ENCODE peak calls at places on chromosomes 7 and 10, in ten cellular contexts. I is mucosa of descending colon, G is sigmoid colon, Y is OCI-LY7, O is NB4, Q is neural crest cell, L is astrocyte of the spinal cord, M is A549, Z is ovary, A is GM12878. F is an unnamed sample.

GRCh38 chr7:157973971-157974677 is 613.5 kb downstream of the PTPRN2 start:
- DNase-seq in I (no peak), G (no peak), Y (no peak), O (no peak), Q (no peak), L (peak; percentile 1), M (no peak), Z (no peak), A (no peak), F (peak; percentile 29)

GRCh38 chr10:50470345-50470744 is 153.4 kb downstream of the SGMS1 start:
- DNase-seq in I (no peak), G (no peak), Y (no peak), O (peak; percentile 66), Q (no peak), L (no peak), M (no peak), Z (no peak), A (no peak), F (no peak)

GRCh38 chr7:157012113-157012547 is 1.7 kb upstream of the MNX1 start:
- DNase-seq in I (no peak), G (no peak), Y (no peak), O (no peak), Q (no peak), L (no peak), M (no peak), Z (no peak), A (no peak), F (no peak)

GRCh38 chr10:120969219-120969645 is 118.1 kb downstream of the WDR11 start:
- DNase-seq in I (no peak), G (no peak), Y (no peak), O (peak; percentile 66), Q (no peak), L (peak; percentile 17), M (no peak), Z (no peak), A (peak; percentile 40), F (no peak)

GRCh38 chr7:130140551-130141160 is 64.5 kb downstream of the TMEM209 start:
- DNase-seq in I (no peak), G (no peak), Y (no peak), O (no peak), Q (no peak), L (no peak), M (no peak), Z (peak; percentile 39), A (no peak), F (no peak)

GRCh38 chr7:85896531-85896930 is 709.7 kb upstream of the SEMA3D start:
- DNase-seq in I (no peak), G (no peak), Y (no peak), O (no peak), Q (no peak), L (no peak), M (no peak), Z (no peak), A (no peak), F (no peak)

GRCh38 chr7:56063882-56064625 is at the start of gene SUMF2:
- DNase-seq in I (peak; percentile 93), G (peak; percentile 94), Y (peak; percentile 93), O (peak; percentile 96), Q (peak; percentile 82), L (peak; percentile 86), M (peak; percentile 98), Z (peak; percentile 92), A (peak; percentile 78), F (peak; percentile 84)

GRCh38 chr10:23190872-23191763 is 994 bp upstream of the PTF1A start:
- DNase-seq in I (no peak), G (no peak), Y (no peak), O (no peak), Q (no peak), L (no peak), M (no peak), Z (no peak), A (no peak), F (no peak)

GRCh38 chr10:34627741-34628140 is 187.4 kb downstream of the PARD3 start:
- DNase-seq in I (no peak), G (no peak), Y (no peak), O (no peak), Q (no peak), L (no peak), M (no peak), Z (no peak), A (no peak), F (no peak)

GRCh38 chr7:36084485-36085091 is 68.5 kb upstream of the EEPD1 start:
- DNase-seq in I (peak; percentile 62), G (peak; percentile 72), Y (no peak), O (peak; percentile 19), Q (peak; percentile 15), L (peak; percentile 42), M (peak; percentile 53), Z (peak; percentile 41), A (no peak), F (no peak)

GRCh38 chr7:511476-512145 is 8.0 kb downstream of the PDGFA start:
- DNase-seq in I (peak; percentile 50), G (peak; percentile 54), Y (no peak), O (no peak), Q (no peak), L (no peak), M (no peak), Z (no peak), A (no peak), F (no peak)

GRCh38 chr7:27158436-27159277 is 2.2 kb upstream of the HOXA7 start:
- DNase-seq in I (no peak), G (peak; percentile 64), Y (no peak), O (no peak), Q (no peak), L (no peak), M (no peak), Z (no peak), A (no peak), F (peak; percentile 59)

GRCh38 chr10:129670124-129670523 is 203.1 kb downstream of the MGMT start:
- DNase-seq in I (no peak), G (no peak), Y (no peak), O (no peak), Q (no peak), L (no peak), M (no peak), Z (no peak), A (no peak), F (no peak)
- TF ChIP-seq CTCF in I (no peak), G (no peak), Y (no peak), O (no peak), Q (no peak), L (no peak), M (no peak), Z (no peak), A (no peak), F (no peak)

GRCh38 chr7:101814996-101815825 is 2.2 kb upstream of the CUX1 start:
- DNase-seq in I (peak; percentile 77), G (peak; percentile 71), Y (peak; percentile 82), O (peak; percentile 78), Q (peak; percentile 49), L (no peak), M (peak; percentile 69), Z (peak; percentile 77), A (no peak), F (no peak)
- TF ChIP-seq CTCF in I (peak; percentile 39), G (no peak), Y (peak; percentile 61), O (peak; percentile 27), Q (peak; percentile 65), L (peak; percentile 46), M (peak; percentile 84), Z (no peak), A (peak; percentile 53), F (peak; percentile 80)

GRCh38 chr10:84352251-84352842 is 24.0 kb downstream of the CCSER2 start:
- DNase-seq in I (peak; percentile 53), G (peak; percentile 67), Y (peak; percentile 51), O (peak; percentile 69), Q (peak; percentile 31), L (peak; percentile 62), M (peak; percentile 60), Z (peak; percentile 33), A (no peak), F (no peak)
- TF ChIP-seq CTCF in I (peak; percentile 66), G (peak; percentile 44), Y (peak; percentile 83), O (peak; percentile 94), Q (peak; percentile 63), L (peak; percentile 86), M (peak; percentile 64), Z (peak; percentile 17), A (peak; percentile 81), F (peak; percentile 78)

GRCh38 chr7:72751978-72752377 is 76.0 kb downstream of the TYW1B start:
- DNase-seq in I (no peak), G (no peak), Y (no peak), O (peak; percentile 19), Q (peak; percentile 10), L (no peak), M (no peak), Z (no peak), A (no peak), F (no peak)
- TF ChIP-seq CTCF in I (no peak), G (no peak), Y (peak; percentile 54), O (peak; percentile 9), Q (peak; percentile 37), L (peak; percentile 10), M (no peak), Z (no peak), A (no peak), F (no peak)

GRCh38 chr7:143255564-143255963 is 7.7 kb upstream of the GSTK1 start:
- DNase-seq in I (no peak), G (no peak), Y (no peak), O (peak; percentile 63), Q (no peak), L (no peak), M (no peak), Z (no peak), A (no peak), F (no peak)

GRCh38 chr7:143257501-143257900 is 5.7 kb upstream of the GSTK1 start:
- DNase-seq in I (no peak), G (no peak), Y (no peak), O (peak; percentile 48), Q (no peak), L (no peak), M (peak; percentile 25), Z (no peak), A (no peak), F (no peak)

GRCh38 chr7:143256932-143257331 is 6.3 kb upstream of the GSTK1 start:
- DNase-seq in I (no peak), G (no peak), Y (no peak), O (no peak), Q (no peak), L (no peak), M (no peak), Z (no peak), A (peak; percentile 16), F (no peak)

GRCh38 chr7:143258830-143259229 is 4.4 kb upstream of the GSTK1 start:
- DNase-seq in I (no peak), G (no peak), Y (no peak), O (no peak), Q (no peak), L (no peak), M (no peak), Z (no peak), A (peak; percentile 20), F (no peak)

GRCh38 chr7:143256325-143256724 is 6.9 kb upstream of the GSTK1 start:
- DNase-seq in I (no peak), G (no peak), Y (no peak), O (peak; percentile 47), Q (no peak), L (no peak), M (no peak), Z (no peak), A (no peak), F (no peak)
- TF ChIP-seq CTCF in I (no peak), G (no peak), Y (no peak), O (peak; percentile 40), Q (no peak), L (no peak), M (no peak), Z (no peak), A (no peak), F (no peak)

F was measured in RWPE2.